ENCODE peak calls at places on chromosome 10, in nine cellular contexts. One of them, this sample, is unnamed.

GRCh38 chr10:130491011-130491697 is 355.0 kb downstream of the GLRX3 start:
- DNase-seq in heart left ventricle: no peak
- DNase-seq in K562: no peak
- DNase-seq in sigmoid colon: peak
- DNase-seq in lower leg skin: peak
- DNase-seq in GM12878: no peak
- DNase-seq in IMR-90: no peak
- DNase-seq in vagina: no peak
- DNase-seq in H1: no peak
- DNase-seq in this sample: no peak

GRCh38 chr10:118448744-118449143 is 106.6 kb upstream of the FAM204A start:
- DNase-seq in heart left ventricle: no peak
- DNase-seq in K562: no peak
- DNase-seq in GM12878: no peak
- DNase-seq in H1: no peak
- DNase-seq in lower leg skin: no peak
- DNase-seq in IMR-90: no peak
- DNase-seq in sigmoid colon: no peak
- DNase-seq in vagina: no peak
- DNase-seq in this sample: no peak

GRCh38 chr10:88158506-88159123 is 295.2 kb downstream of the PTEN start:
- DNase-seq in IMR-90: peak
- DNase-seq in GM12878: no peak
- DNase-seq in lower leg skin: no peak
- DNase-seq in vagina: no peak
- DNase-seq in H1: no peak
- DNase-seq in K562: no peak
- DNase-seq in sigmoid colon: no peak
- DNase-seq in heart left ventricle: no peak
- DNase-seq in this sample: no peak

GRCh38 chr10:86366902-86367338 is 325 bp upstream of the GRID1 start:
- DNase-seq in vagina: no peak
- DNase-seq in H1: no peak
- DNase-seq in GM12878: no peak
- DNase-seq in K562: no peak
- DNase-seq in sigmoid colon: peak
- DNase-seq in IMR-90: no peak
- DNase-seq in lower leg skin: peak
- DNase-seq in heart left ventricle: no peak
- DNase-seq in this sample: no peak

GRCh38 chr10:87850742-87851205 is 12.6 kb downstream of the KLLN start:
- DNase-seq in vagina: no peak
- DNase-seq in IMR-90: peak
- DNase-seq in lower leg skin: no peak
- DNase-seq in K562: peak
- DNase-seq in GM12878: no peak
- DNase-seq in H1: no peak
- DNase-seq in sigmoid colon: peak
- DNase-seq in heart left ventricle: peak
- DNase-seq in this sample: no peak

GRCh38 chr10:44386546-44387052 is 1.7 kb upstream of the CXCL12 start:
- DNase-seq in lower leg skin: peak
- DNase-seq in heart left ventricle: peak
- DNase-seq in K562: peak
- DNase-seq in IMR-90: peak
- DNase-seq in sigmoid colon: peak
- DNase-seq in vagina: peak
- DNase-seq in GM12878: no peak
- DNase-seq in H1: no peak
- DNase-seq in this sample: peak

GRCh38 chr10:70886921-70887665 is 1.3 kb downstream of the PCBD1 start:
- DNase-seq in vagina: no peak
- DNase-seq in GM12878: no peak
- DNase-seq in IMR-90: no peak
- DNase-seq in sigmoid colon: no peak
- DNase-seq in lower leg skin: no peak
- DNase-seq in H1: no peak
- DNase-seq in K562: no peak
- DNase-seq in heart left ventricle: no peak
- DNase-seq in this sample: no peak

GRCh38 chr10:30831876-30832726 is 199.6 kb downstream of the ZNF438 start:
- DNase-seq in K562: no peak
- DNase-seq in heart left ventricle: no peak
- DNase-seq in H1: no peak
- DNase-seq in GM12878: no peak
- DNase-seq in IMR-90: no peak
- DNase-seq in lower leg skin: peak
- DNase-seq in vagina: no peak
- DNase-seq in sigmoid colon: no peak
- DNase-seq in this sample: no peak

GRCh38 chr10:122287584-122287983 is 16.5 kb downstream of the BTBD16 start:
- DNase-seq in K562: no peak
- DNase-seq in vagina: no peak
- DNase-seq in lower leg skin: no peak
- DNase-seq in sigmoid colon: peak
- DNase-seq in IMR-90: no peak
- DNase-seq in H1: no peak
- DNase-seq in heart left ventricle: no peak
- DNase-seq in GM12878: no peak
- DNase-seq in this sample: no peak

GRCh38 chr10:58299580-58299979 is 30.6 kb downstream of the CISD1 start:
- DNase-seq in K562: peak
- DNase-seq in GM12878: no peak
- DNase-seq in sigmoid colon: no peak
- DNase-seq in vagina: no peak
- DNase-seq in heart left ventricle: peak
- DNase-seq in IMR-90: peak
- DNase-seq in H1: peak
- DNase-seq in lower leg skin: peak
- DNase-seq in this sample: peak

GRCh38 chr10:23777153-23777552 is 338.3 kb downstream of the OTUD1 start:
- DNase-seq in IMR-90: no peak
- DNase-seq in lower leg skin: no peak
- DNase-seq in K562: no peak
- DNase-seq in H1: no peak
- DNase-seq in heart left ventricle: no peak
- DNase-seq in GM12878: no peak
- DNase-seq in vagina: no peak
- DNase-seq in sigmoid colon: no peak
- DNase-seq in this sample: no peak

GRCh38 chr10:122637371-122637770 is 62.3 kb downstream of the C10orf120 start:
- DNase-seq in H1: no peak
- DNase-seq in GM12878: no peak
- DNase-seq in IMR-90: no peak
- DNase-seq in heart left ventricle: peak
- DNase-seq in lower leg skin: peak
- DNase-seq in K562: no peak
- DNase-seq in sigmoid colon: peak
- DNase-seq in vagina: no peak
- DNase-seq in this sample: no peak

GRCh38 chr10:94314913-94315545 is 47.7 kb downstream of the NOC3L start:
- DNase-seq in lower leg skin: no peak
- DNase-seq in K562: no peak
- DNase-seq in sigmoid colon: no peak
- DNase-seq in GM12878: no peak
- DNase-seq in H1: no peak
- DNase-seq in IMR-90: peak
- DNase-seq in vagina: no peak
- DNase-seq in heart left ventricle: no peak
- DNase-seq in this sample: no peak

GRCh38 chr10:56370217-56371113 is 9.4 kb upstream of the ZWINT start:
- DNase-seq in vagina: no peak
- DNase-seq in heart left ventricle: no peak
- DNase-seq in K562: no peak
- DNase-seq in sigmoid colon: no peak
- DNase-seq in H1: no peak
- DNase-seq in GM12878: no peak
- DNase-seq in IMR-90: no peak
- DNase-seq in lower leg skin: no peak
- DNase-seq in this sample: no peak

GRCh38 chr10:90602815-90603600 is 254.8 kb downstream of the HTR7 start:
- DNase-seq in IMR-90: no peak
- DNase-seq in sigmoid colon: no peak
- DNase-seq in lower leg skin: no peak
- DNase-seq in K562: no peak
- DNase-seq in GM12878: no peak
- DNase-seq in vagina: no peak
- DNase-seq in H1: no peak
- DNase-seq in heart left ventricle: no peak
- DNase-seq in this sample: no peak

GRCh38 chr10:118107541-118107940 is 60.8 kb upstream of the RAB11FIP2 start:
- DNase-seq in vagina: no peak
- DNase-seq in GM12878: no peak
- DNase-seq in sigmoid colon: no peak
- DNase-seq in heart left ventricle: no peak
- DNase-seq in K562: no peak
- DNase-seq in lower leg skin: no peak
- DNase-seq in H1: no peak
- DNase-seq in IMR-90: no peak
- DNase-seq in this sample: no peak

GRCh38 chr10:104041891-104042535 is 43.7 kb downstream of the COL17A1 start:
- DNase-seq in GM12878: no peak
- DNase-seq in lower leg skin: peak
- DNase-seq in H1: no peak
- DNase-seq in vagina: peak
- DNase-seq in IMR-90: no peak
- DNase-seq in heart left ventricle: no peak
- DNase-seq in sigmoid colon: no peak
- DNase-seq in K562: no peak
- DNase-seq in this sample: no peak

GRCh38 chr10:125802739-125803138 is 20.3 kb downstream of the UROS start:
- DNase-seq in vagina: no peak
- DNase-seq in K562: no peak
- DNase-seq in GM12878: no peak
- DNase-seq in sigmoid colon: no peak
- DNase-seq in heart left ventricle: no peak
- DNase-seq in lower leg skin: no peak
- DNase-seq in H1: no peak
- DNase-seq in IMR-90: no peak
- DNase-seq in this sample: no peak

GRCh38 chr10:114749545-114749944 is 72.0 kb upstream of the FHIP2A start:
- DNase-seq in heart left ventricle: no peak
- DNase-seq in sigmoid colon: no peak
- DNase-seq in vagina: no peak
- DNase-seq in K562: peak
- DNase-seq in IMR-90: no peak
- DNase-seq in lower leg skin: no peak
- DNase-seq in H1: no peak
- DNase-seq in GM12878: no peak
- DNase-seq in this sample: no peak

GRCh38 chr10:117004627-117005453 is at the start of gene SHTN1:
- DNase-seq in H1: peak
- DNase-seq in K562: peak
- DNase-seq in sigmoid colon: peak
- DNase-seq in heart left ventricle: peak
- DNase-seq in IMR-90: peak
- DNase-seq in vagina: no peak
- DNase-seq in GM12878: no peak
- DNase-seq in lower leg skin: peak
- DNase-seq in this sample: peak

GRCh38 chr10:107994621-107995274 is 830.2 kb upstream of the SORCS1 start:
- DNase-seq in vagina: no peak
- DNase-seq in K562: no peak
- DNase-seq in heart left ventricle: no peak
- DNase-seq in sigmoid colon: no peak
- DNase-seq in lower leg skin: no peak
- DNase-seq in GM12878: no peak
- DNase-seq in IMR-90: no peak
- DNase-seq in H1: no peak
- DNase-seq in this sample: no peak

GRCh38 chr10:48965460-48965859 is 25.8 kb upstream of the LRRC18 start:
- DNase-seq in IMR-90: no peak
- DNase-seq in GM12878: no peak
- DNase-seq in heart left ventricle: no peak
- DNase-seq in K562: no peak
- DNase-seq in vagina: no peak
- DNase-seq in lower leg skin: no peak
- DNase-seq in sigmoid colon: peak
- DNase-seq in H1: no peak
- DNase-seq in this sample: no peak

DNA sequence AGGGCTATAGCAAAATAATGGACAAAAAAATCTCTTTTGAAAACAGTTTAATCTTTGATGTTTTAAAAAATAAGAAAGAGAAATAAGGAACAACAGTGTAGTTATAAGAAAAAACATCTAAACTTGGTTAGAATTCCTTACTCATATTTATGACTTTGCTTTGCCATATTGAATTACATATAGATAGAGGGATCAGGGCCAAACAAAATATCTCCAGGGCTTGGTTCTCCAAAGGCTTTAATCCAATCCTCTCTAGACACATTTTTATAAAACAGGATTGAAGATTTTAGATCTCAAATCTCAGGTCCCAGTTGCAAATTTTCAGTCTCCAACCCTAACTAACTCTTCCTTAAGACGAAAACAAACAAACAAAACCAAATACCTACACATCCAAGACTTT is 72.6 kb upstream of the RHOBTB1 start:
- DNase-seq in K562: no peak
- DNase-seq in H1: no peak
- DNase-seq in GM12878: no peak
- DNase-seq in heart left ventricle: no peak
- DNase-seq in lower leg skin: no peak
- DNase-seq in sigmoid colon: no peak
- DNase-seq in IMR-90: no peak
- DNase-seq in vagina: no peak
- DNase-seq in this sample: no peak
- TF ChIP-seq POLR2A in K562: no peak
- TF ChIP-seq POLR2A in H1: no peak
- TF ChIP-seq POLR2A in GM12878: no peak
- TF ChIP-seq POLR2A in heart left ventricle: no peak
- TF ChIP-seq POLR2A in lower leg skin: no peak
- TF ChIP-seq POLR2A in sigmoid colon: no peak
- TF ChIP-seq POLR2A in IMR-90: no peak
- TF ChIP-seq POLR2A in vagina: no peak
- TF ChIP-seq POLR2A in this sample: no peak

GRCh38 chr10:63630085-63630927 is 109.1 kb downstream of the REEP3 start:
- DNase-seq in vagina: no peak
- DNase-seq in GM12878: peak
- DNase-seq in sigmoid colon: peak
- DNase-seq in H1: peak
- DNase-seq in lower leg skin: peak
- DNase-seq in heart left ventricle: peak
- DNase-seq in K562: peak
- DNase-seq in IMR-90: peak
- DNase-seq in this sample: peak
- TF ChIP-seq POLR2A in vagina: no peak
- TF ChIP-seq POLR2A in GM12878: peak
- TF ChIP-seq POLR2A in sigmoid colon: peak
- TF ChIP-seq POLR2A in H1: peak
- TF ChIP-seq POLR2A in lower leg skin: no peak
- TF ChIP-seq POLR2A in heart left ventricle: no peak
- TF ChIP-seq POLR2A in K562: peak
- TF ChIP-seq POLR2A in IMR-90: peak
- TF ChIP-seq POLR2A in this sample: peak

GRCh38 chr10:33253411-33253810 is 81.1 kb downstream of the NRP1 start:
- DNase-seq in K562: no peak
- DNase-seq in GM12878: no peak
- DNase-seq in vagina: no peak
- DNase-seq in lower leg skin: no peak
- DNase-seq in sigmoid colon: no peak
- DNase-seq in IMR-90: no peak
- DNase-seq in heart left ventricle: no peak
- DNase-seq in H1: no peak
- DNase-seq in this sample: no peak
- TF ChIP-seq POLR2A in K562: no peak
- TF ChIP-seq POLR2A in GM12878: no peak
- TF ChIP-seq POLR2A in vagina: no peak
- TF ChIP-seq POLR2A in lower leg skin: no peak
- TF ChIP-seq POLR2A in sigmoid colon: no peak
- TF ChIP-seq POLR2A in IMR-90: no peak
- TF ChIP-seq POLR2A in heart left ventricle: no peak
- TF ChIP-seq POLR2A in H1: no peak
- TF ChIP-seq POLR2A in this sample: no peak

GRCh38 chr10:89414879-89415821 is 782 bp downstream of the IFIT5 start:
- DNase-seq in IMR-90: peak
- DNase-seq in sigmoid colon: peak
- DNase-seq in lower leg skin: peak
- DNase-seq in heart left ventricle: peak
- DNase-seq in K562: no peak
- DNase-seq in vagina: no peak
- DNase-seq in H1: no peak
- DNase-seq in GM12878: no peak
- DNase-seq in this sample: peak
- TF ChIP-seq POLR2A in IMR-90: peak
- TF ChIP-seq POLR2A in sigmoid colon: no peak
- TF ChIP-seq POLR2A in lower leg skin: no peak
- TF ChIP-seq POLR2A in heart left ventricle: no peak
- TF ChIP-seq POLR2A in K562: no peak
- TF ChIP-seq POLR2A in vagina: no peak
- TF ChIP-seq POLR2A in H1: peak
- TF ChIP-seq POLR2A in GM12878: peak
- TF ChIP-seq POLR2A in this sample: no peak

This sample was measured in H54.